ENCODE peak calls at places on chromosome 9, in seven cellular contexts. L, Z, J, Y, H, F and M are unnamed samples.

GRCh38 chr9:4298255-4299005 is 1.4 kb downstream of the GLIS3 start:
- DNase-seq in Y (peak), J (no peak), H (peak), Z (peak), L (no peak), F (peak), M (peak)

GRCh38 chr9:120383999-120384924 is 195.7 kb downstream of the CDK5RAP2 start:
- DNase-seq in F (no peak), L (peak), J (no peak), H (peak), Y (peak), Z (peak), M (no peak)

GRCh38 chr9:33506626-33507370 is 17.3 kb upstream of the ANKRD18B start:
- DNase-seq in H (no peak), J (peak), F (no peak), Z (no peak), Y (peak), L (peak), M (peak)

GRCh38 chr9:122261469-122261881 is 3.2 kb downstream of the RBM18 start:
- DNase-seq in J (peak), Z (peak), F (peak), H (peak), Y (peak), L (peak), M (peak)

GRCh38 chr9:21965401-21965951 is 28.7 kb downstream of the CDKN2A start:
- DNase-seq in Y (peak), J (no peak), F (peak), H (no peak), L (peak), Z (peak), M (no peak)

GRCh38 chr9:121298016-121298538 is 30.1 kb downstream of the GSN start:
- DNase-seq in Z (no peak), Y (no peak), J (no peak), H (peak), L (no peak), F (no peak), M (no peak)

GRCh38 chr9:2502760-2503159 is 118.8 kb upstream of the VLDLR start:
- DNase-seq in H (no peak), L (no peak), Z (no peak), F (no peak), Y (peak), J (no peak), M (peak)

GRCh38 chr9:2126331-2126789 is 111.2 kb downstream of the SMARCA2 start:
- DNase-seq in L (no peak), F (no peak), Z (peak), J (no peak), H (no peak), Y (peak), M (no peak)

GRCh38 chr9:4844439-4844838 is 51.7 kb downstream of the RCL1 start:
- DNase-seq in Z (no peak), H (no peak), F (no peak), Y (no peak), J (no peak), L (no peak), M (no peak)

GRCh38 chr9:87039809-87040392 is 92.6 kb upstream of the GAS1 start:
- DNase-seq in H (no peak), J (peak), L (peak), F (no peak), Z (no peak), Y (peak), M (peak)

GRCh38 chr9:134648701-134649525 is 7.3 kb downstream of the COL5A1 start:
- DNase-seq in Z (peak), Y (peak), L (peak), H (no peak), J (no peak), F (no peak), M (peak)

GRCh38 chr9:114472765-114473446 is 32.4 kb downstream of the WHRN start:
- DNase-seq in Z (no peak), F (no peak), Y (no peak), L (no peak), J (peak), H (peak), M (peak)

GRCh38 chr9:108133680-108134079 is 644.1 kb upstream of the KLF4 start:
- DNase-seq in J (no peak), L (no peak), H (no peak), Y (no peak), F (no peak), Z (no peak), M (no peak)

GRCh38 chr9:120438111-120438510 is 141.9 kb downstream of the CDK5RAP2 start:
- DNase-seq in J (no peak), F (no peak), H (no peak), L (no peak), Y (peak), Z (no peak), M (peak)

GRCh38 chr9:133770076-133770777 is 32.1 kb upstream of the SARDH start:
- DNase-seq in H (peak), L (no peak), J (no peak), Z (peak), Y (no peak), F (peak), M (no peak)

GRCh38 chr9:21681641-21682040 is 120.8 kb upstream of the MTAP start:
- DNase-seq in Y (peak), L (peak), J (no peak), F (no peak), H (no peak), Z (no peak), M (peak)

GRCh38 chr9:128242828-128243485 is 32.9 kb downstream of the GOLGA2 start:
- DNase-seq in H (peak), J (no peak), L (no peak), Z (peak), F (no peak), Y (no peak), M (no peak)

GRCh38 chr9:136625101-136626065 is 37.3 kb upstream of the EGFL7 start:
- DNase-seq in Y (peak), J (peak), H (peak), L (peak), Z (peak), F (peak), M (peak)

GRCh38 chr9:114721491-114722362 is 39.7 kb upstream of the TEX48 start:
- DNase-seq in J (peak), L (no peak), Y (no peak), F (no peak), H (no peak), Z (no peak), M (peak)

GRCh38 chr9:101375546-101375945 is 9.3 kb downstream of the BAAT start:
- DNase-seq in Y (no peak), L (no peak), Z (no peak), F (no peak), J (no peak), H (no peak), M (no peak)

GRCh38 chr9:135805422-135806022 is 101.8 kb downstream of the CAMSAP1 start:
- DNase-seq in H (no peak), Y (no peak), Z (no peak), L (no peak), J (no peak), F (no peak), M (no peak)

GRCh38 chr9:15967068-15967467 is 414.2 kb downstream of the CCDC171 start:
- DNase-seq in J (no peak), H (no peak), Y (no peak), Z (no peak), L (no peak), F (no peak), M (no peak)
- TF ChIP-seq CTCF in J (no peak), H (no peak), Y (no peak), Z (no peak), L (peak), F (no peak), M (no peak)

DNA sequence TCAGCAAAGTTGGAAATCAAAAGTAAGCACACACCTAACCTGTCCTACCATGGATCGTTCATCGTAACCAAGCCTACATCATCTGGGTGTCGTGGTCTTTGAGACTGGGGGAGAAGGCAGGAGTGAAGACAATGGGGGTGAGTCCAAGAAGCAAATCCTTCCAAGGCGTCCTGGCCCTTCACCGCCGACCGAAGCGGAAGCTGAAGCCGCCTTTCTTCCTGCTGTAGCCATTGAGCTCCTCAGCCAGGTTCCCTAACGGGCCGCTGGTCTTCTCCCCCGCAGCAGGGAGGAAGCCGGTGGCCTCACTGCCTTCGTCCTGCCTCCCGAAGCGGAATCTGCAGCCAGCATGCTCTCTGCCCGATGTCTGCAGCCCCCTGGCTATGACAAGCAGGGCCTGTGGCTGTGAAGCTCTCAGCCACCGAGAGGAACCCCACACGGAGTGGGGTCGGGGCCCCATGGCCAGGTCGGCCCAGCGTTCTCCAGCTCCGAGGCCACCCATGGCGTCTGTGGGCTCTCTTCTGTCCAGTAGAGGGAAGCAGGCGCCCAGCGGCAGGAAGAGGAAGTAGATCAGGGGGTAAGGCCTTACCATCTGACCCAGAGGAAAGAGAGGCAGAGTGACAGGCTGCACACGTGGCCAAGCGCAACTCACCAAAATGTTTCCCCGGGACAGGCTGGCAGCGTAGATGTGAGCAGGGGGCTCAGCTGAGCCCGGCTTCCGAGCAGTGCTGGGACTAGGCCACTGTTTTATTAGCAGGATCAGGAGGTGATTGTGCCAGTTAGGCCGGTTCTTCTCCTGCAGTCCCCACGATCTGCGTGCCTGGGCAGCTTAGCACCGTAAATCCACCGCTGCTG is 3.1 kb downstream of the QRFP start:
- DNase-seq in Y (no peak), L (no peak), Z (peak), J (no peak), H (no peak), F (peak), M (peak)
- TF ChIP-seq CTCF in Y (peak), L (peak), Z (no peak), J (no peak), H (no peak), F (peak), M (no peak)

GRCh38 chr9:77177143-77177893 is at the start of gene VPS13A:
- DNase-seq in H (peak), Z (peak), J (peak), L (peak), Y (peak), F (peak), M (peak)
- TF ChIP-seq CTCF in H (peak), Z (peak), J (peak), L (peak), Y (no peak), F (peak), M (no peak)

GRCh38 chr9:126947529-126947928 is 32.9 kb downstream of the RALGPS1 start:
- DNase-seq in Z (no peak), J (peak), L (no peak), H (no peak), F (no peak), Y (no peak), M (peak)
- TF ChIP-seq CTCF in Z (no peak), J (no peak), L (peak), H (no peak), F (no peak), Y (no peak), M (no peak)

GRCh38 chr9:126508928-126509327 is 104.8 kb upstream of the LMX1B start:
- DNase-seq in J (no peak), H (no peak), Z (no peak), L (no peak), F (no peak), Y (no peak), M (no peak)

GRCh38 chr9:126509718-126510117 is 104.0 kb upstream of the LMX1B start:
- DNase-seq in H (no peak), F (peak), Y (no peak), L (no peak), Z (no peak), J (no peak), M (no peak)

GRCh38 chr9:126511426-126511825 is 102.3 kb upstream of the LMX1B start:
- DNase-seq in F (no peak), J (no peak), Z (no peak), H (no peak), Y (no peak), L (no peak), M (no peak)

GRCh38 chr9:126508171-126508591 is 105.5 kb upstream of the LMX1B start:
- DNase-seq in L (no peak), F (peak), J (no peak), H (no peak), Y (no peak), Z (no peak), M (no peak)

GRCh38 chr9:126510564-126510963 is 103.2 kb upstream of the LMX1B start:
- DNase-seq in L (no peak), H (no peak), J (no peak), Z (no peak), Y (no peak), F (peak), M (no peak)
- TF ChIP-seq CTCF in L (no peak), H (no peak), J (no peak), Z (no peak), Y (no peak), F (no peak), M (no peak)

GRCh38 chr9:124251605-124252366 is 6.0 kb upstream of the NEK6 start:
- DNase-seq in Z (no peak), L (peak), Y (peak), H (no peak), J (peak), F (no peak), M (peak)
- TF ChIP-seq CTCF in Z (no peak), L (peak), Y (no peak), H (no peak), J (no peak), F (no peak), M (no peak)